ENCODE peak calls at places on chromosomes 5 and 9, in five cellular contexts. N is HFFc6, T is cardiac fibroblast, Y is mucosa of descending colon, P is GM06990. M is an unnamed sample.

GRCh38 chr9:121373401-121373769 is 3.3 kb upstream of the STOM start:
- DNase-seq in N (no peak), T (peak; percentile 46), Y (no peak), P (no peak), M (no peak)

GRCh38 chr5:111348659-111349058 is 124.5 kb downstream of the CAMK4 start:
- DNase-seq in N (no peak), T (no peak), Y (no peak), P (no peak), M (no peak)

GRCh38 chr5:73081093-73081492 is 39.3 kb upstream of the TMEM171 start:
- DNase-seq in N (no peak), T (no peak), Y (no peak), P (no peak), M (no peak)

GRCh38 chr9:97176206-97176605 is 131.3 kb upstream of the CCDC180 start:
- DNase-seq in N (no peak), T (no peak), Y (no peak), P (no peak), M (no peak)

GRCh38 chr5:68027519-68027918 is 188.0 kb upstream of the PIK3R1 start:
- DNase-seq in N (peak; percentile 87), T (peak; percentile 56), Y (peak; percentile 17), P (no peak), M (no peak)

GRCh38 chr5:56898213-56898612 is 11.2 kb upstream of the SETD9 start:
- DNase-seq in N (no peak), T (no peak), Y (no peak), P (no peak), M (no peak)

GRCh38 chr5:137105351-137105750 is 393.8 kb downstream of the SPOCK1 start:
- DNase-seq in N (no peak), T (no peak), Y (no peak), P (no peak), M (no peak)

GRCh38 chr9:133188006-133188842 is 20.8 kb downstream of the OBP2B start:
- DNase-seq in N (no peak), T (peak; percentile 11), Y (peak; percentile 46), P (no peak), M (peak; percentile 63)

GRCh38 chr5:147565524-147565923 is 55.7 kb upstream of the DPYSL3 start:
- DNase-seq in N (peak; percentile 51), T (peak; percentile 79), Y (no peak), P (no peak), M (no peak)

DNA sequence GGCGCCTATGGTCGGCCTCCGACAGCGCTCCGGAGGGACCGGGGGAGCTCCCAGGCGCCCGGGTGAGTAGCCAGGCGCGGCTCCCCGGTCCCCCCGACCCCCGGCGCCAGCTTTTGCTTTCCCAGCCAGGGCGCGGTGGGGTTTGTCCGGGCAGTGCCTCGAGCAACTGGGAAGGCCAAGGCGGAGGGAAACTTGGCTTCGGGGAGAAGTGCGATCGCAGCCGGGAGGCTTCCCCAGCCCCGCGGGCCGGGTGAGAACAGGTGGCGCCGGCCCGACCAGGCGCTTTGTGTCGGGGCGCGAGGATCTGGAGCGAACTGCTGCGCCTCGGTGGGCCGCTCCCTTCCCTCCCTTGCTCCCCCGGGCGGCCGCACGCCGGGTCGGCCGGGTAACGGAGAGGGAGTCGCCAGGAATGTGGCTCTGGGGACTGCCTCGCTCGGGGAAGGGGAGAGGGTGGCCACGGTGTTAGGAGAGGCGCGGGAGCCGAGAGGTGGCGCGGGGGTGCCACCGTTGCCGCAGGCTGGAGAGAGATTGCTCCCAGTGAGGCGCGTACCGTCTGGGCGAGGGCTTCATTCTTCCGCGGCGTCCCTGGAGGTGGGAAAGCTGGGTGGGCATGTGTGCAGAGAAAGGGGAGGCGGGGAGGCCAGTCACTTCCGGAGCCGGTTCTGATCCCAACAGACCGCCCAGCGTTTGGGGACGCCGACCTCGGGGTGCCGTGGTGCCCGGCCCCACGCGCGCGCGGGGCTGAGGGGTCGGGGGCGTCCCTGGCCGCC is 564 bp downstream of the DAPK1 start:
- DNase-seq in N (no peak), T (peak; percentile 45), Y (no peak), P (peak; percentile 64), M (peak; percentile 51)
- TF ChIP-seq CTCF in N (no peak), T (peak; percentile 20), Y (no peak), P (peak; percentile 32), M (no peak)

GRCh38 chr9:111900081-111900805 is 3.6 kb downstream of the UGCG start:
- DNase-seq in N (no peak), T (peak; percentile 54), Y (no peak), P (no peak), M (no peak)

GRCh38 chr9:111897831-111898144 is 1.2 kb downstream of the UGCG start:
- DNase-seq in N (peak; percentile 11), T (peak; percentile 62), Y (no peak), P (peak; percentile 71), M (no peak)

GRCh38 chr9:111898331-111899096 is 1.9 kb downstream of the UGCG start:
- DNase-seq in N (no peak), T (peak; percentile 62), Y (no peak), P (no peak), M (no peak)

GRCh38 chr9:111895996-111896941 is at the start of gene UGCG:
- DNase-seq in N (peak; percentile 79), T (peak; percentile 85), Y (peak; percentile 91), P (peak; percentile 96), M (peak; percentile 90)

DNA sequence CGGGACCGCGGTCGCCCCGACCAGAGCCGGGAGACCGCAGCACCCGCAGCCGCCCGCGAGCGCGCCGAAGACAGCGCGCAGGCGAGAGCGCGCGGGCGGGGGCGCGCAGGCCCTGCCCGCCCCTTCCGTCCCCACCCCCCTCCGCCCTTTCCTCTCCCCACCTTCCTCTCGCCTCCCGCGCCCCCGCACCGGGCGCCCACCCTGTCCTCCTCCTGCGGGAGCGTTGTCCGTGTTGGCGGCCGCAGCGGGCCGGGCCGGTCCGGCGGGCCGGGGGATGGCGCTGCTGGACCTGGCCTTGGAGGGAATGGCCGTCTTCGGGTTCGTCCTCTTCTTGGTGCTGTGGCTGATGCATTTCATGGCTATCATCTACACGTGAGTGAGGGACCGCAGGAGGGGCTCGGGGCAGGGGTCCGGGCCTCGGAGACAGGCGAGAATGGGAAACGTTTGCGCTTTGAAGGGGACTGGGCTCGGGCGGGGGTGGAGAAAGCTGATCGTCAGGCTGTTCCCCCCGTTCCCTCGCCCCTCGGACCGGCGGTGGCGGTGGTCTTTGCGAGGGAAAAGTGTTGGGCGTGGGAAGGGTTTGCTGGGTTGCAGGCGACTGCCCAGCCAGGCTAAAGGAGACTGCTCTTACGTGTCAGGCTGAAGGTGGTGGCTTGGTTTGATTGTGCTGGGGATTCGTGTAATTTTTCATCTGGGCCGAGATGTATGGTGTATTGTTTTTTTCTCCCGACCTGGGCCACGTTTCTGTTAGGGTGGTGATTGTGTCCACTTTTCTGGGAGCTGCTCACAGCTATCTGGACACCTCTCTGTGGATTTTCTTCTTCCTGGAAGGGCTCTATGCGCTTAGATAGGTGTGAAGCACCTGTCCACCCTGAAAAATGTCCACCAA is 572 bp downstream of the UGCG start:
- DNase-seq in N (peak; percentile 15), T (peak; percentile 55), Y (peak; percentile 72), P (no peak), M (no peak)
- TF ChIP-seq CTCF in N (peak; percentile 43), T (no peak), Y (no peak), P (peak; percentile 15), M (no peak)

GRCh38 chr5:65213921-65214525 is 267.7 kb downstream of the ADAMTS6 start:
- DNase-seq in N (peak; percentile 22), T (peak; percentile 67), Y (peak; percentile 39), P (no peak), M (peak; percentile 50)
- TF ChIP-seq CTCF in N (peak; percentile 79), T (peak; percentile 64), Y (no peak), P (peak; percentile 45), M (peak; percentile 70)

GRCh38 chr5:158769079-158769478 is 330.6 kb downstream of the EBF1 start:
- DNase-seq in N (no peak), T (no peak), Y (no peak), P (no peak), M (no peak)

GRCh38 chr5:158769702-158770101 is 330.0 kb downstream of the EBF1 start:
- DNase-seq in N (no peak), T (no peak), Y (no peak), P (no peak), M (no peak)

GRCh38 chr5:158773151-158773550 is 326.6 kb downstream of the EBF1 start:
- DNase-seq in N (no peak), T (no peak), Y (no peak), P (no peak), M (no peak)

GRCh38 chr5:158765407-158765806 is 334.3 kb downstream of the EBF1 start:
- DNase-seq in N (no peak), T (no peak), Y (no peak), P (no peak), M (no peak)

GRCh38 chr5:158770506-158770905 is 329.2 kb downstream of the EBF1 start:
- DNase-seq in N (no peak), T (peak; percentile 38), Y (peak; percentile 12), P (no peak), M (peak; percentile 30)
- TF ChIP-seq CTCF in N (no peak), T (peak; percentile 36), Y (no peak), P (peak; percentile 63), M (peak; percentile 19)